ENCODE peak calls at places on chromosomes 13 and 19, in five cellular contexts. One of them, this sample, is unnamed. For H3K4me1, the result is how much of the 10 kb centered on the place peaks cover.

GRCh38 chr13:27619093-27619705 is 1.1 kb downstream of the LNX2 start:
- DNase-seq in transverse colon: no peak
- DNase-seq in lower lobe of right lung: no peak
- DNase-seq in colonic mucosa: peak
- DNase-seq in A549: no peak
- DNase-seq in this sample: no peak

GRCh38 chr19:38877781-38878574 is at the start of gene RINL:
- DNase-seq in A549: no peak
- DNase-seq in transverse colon: peak
- DNase-seq in colonic mucosa: peak
- DNase-seq in lower lobe of right lung: peak
- DNase-seq in this sample: no peak

GRCh38 chr13:41645313-41645712 is 188.0 kb downstream of the RGCC start:
- DNase-seq in colonic mucosa: no peak
- DNase-seq in transverse colon: no peak
- DNase-seq in A549: no peak
- DNase-seq in lower lobe of right lung: peak
- DNase-seq in this sample: peak

GRCh38 chr13:60351326-60351725 is 45.7 kb upstream of the TDRD3 start:
- DNase-seq in transverse colon: no peak
- DNase-seq in A549: no peak
- DNase-seq in colonic mucosa: no peak
- DNase-seq in lower lobe of right lung: no peak
- DNase-seq in this sample: peak

GRCh38 chr13:51557875-51558604 is 26.2 kb upstream of the WDFY2 start:
- DNase-seq in A549: no peak
- DNase-seq in lower lobe of right lung: no peak
- DNase-seq in colonic mucosa: no peak
- DNase-seq in transverse colon: no peak
- DNase-seq in this sample: no peak

GRCh38 chr19:39446365-39447084 is 1.1 kb downstream of the SUPT5H start:
- DNase-seq in colonic mucosa: no peak
- DNase-seq in lower lobe of right lung: no peak
- DNase-seq in A549: no peak
- DNase-seq in transverse colon: no peak
- DNase-seq in this sample: no peak

GRCh38 chr13:75636339-75637095 is 387 bp downstream of the LMO7 start:
- DNase-seq in transverse colon: peak
- DNase-seq in A549: no peak
- DNase-seq in lower lobe of right lung: peak
- DNase-seq in colonic mucosa: peak
- DNase-seq in this sample: no peak

GRCh38 chr19:47005873-47006272 is 13.8 kb upstream of the NPAS1 start:
- DNase-seq in transverse colon: no peak
- DNase-seq in lower lobe of right lung: no peak
- DNase-seq in colonic mucosa: no peak
- DNase-seq in A549: no peak
- DNase-seq in this sample: no peak

GRCh38 chr13:75505966-75506365 is 24.0 kb upstream of the TBC1D4 start:
- DNase-seq in transverse colon: no peak
- DNase-seq in colonic mucosa: no peak
- DNase-seq in lower lobe of right lung: no peak
- DNase-seq in A549: no peak
- DNase-seq in this sample: no peak

GRCh38 chr13:111074826-111075225 is 40.3 kb upstream of the ARHGEF7 start:
- DNase-seq in A549: no peak
- DNase-seq in lower lobe of right lung: no peak
- DNase-seq in colonic mucosa: no peak
- DNase-seq in transverse colon: no peak
- DNase-seq in this sample: no peak

GRCh38 chr13:92991687-92992086 is 234.9 kb upstream of the GPC6 start:
- DNase-seq in lower lobe of right lung: no peak
- DNase-seq in A549: no peak
- DNase-seq in colonic mucosa: no peak
- DNase-seq in transverse colon: no peak
- DNase-seq in this sample: no peak

GRCh38 chr13:35995136-35995535 is 136.0 kb downstream of the DCLK1 start:
- DNase-seq in transverse colon: no peak
- DNase-seq in A549: no peak
- DNase-seq in lower lobe of right lung: no peak
- DNase-seq in colonic mucosa: no peak
- DNase-seq in this sample: no peak

GRCh38 chr13:69107436-69107835 is 1000.2 kb upstream of the ATXN8OS start:
- DNase-seq in lower lobe of right lung: no peak
- DNase-seq in transverse colon: no peak
- DNase-seq in A549: no peak
- DNase-seq in colonic mucosa: no peak
- DNase-seq in this sample: no peak

GRCh38 chr13:30700364-30700763 is 35.0 kb upstream of the ALOX5AP start:
- DNase-seq in colonic mucosa: no peak
- DNase-seq in transverse colon: no peak
- DNase-seq in A549: no peak
- DNase-seq in lower lobe of right lung: no peak
- DNase-seq in this sample: no peak

GRCh38 chr19:32748497-32748896 is 28.9 kb downstream of the TDRD12 start:
- DNase-seq in lower lobe of right lung: no peak
- DNase-seq in colonic mucosa: no peak
- DNase-seq in A549: peak
- DNase-seq in transverse colon: no peak
- DNase-seq in this sample: no peak

DNA sequence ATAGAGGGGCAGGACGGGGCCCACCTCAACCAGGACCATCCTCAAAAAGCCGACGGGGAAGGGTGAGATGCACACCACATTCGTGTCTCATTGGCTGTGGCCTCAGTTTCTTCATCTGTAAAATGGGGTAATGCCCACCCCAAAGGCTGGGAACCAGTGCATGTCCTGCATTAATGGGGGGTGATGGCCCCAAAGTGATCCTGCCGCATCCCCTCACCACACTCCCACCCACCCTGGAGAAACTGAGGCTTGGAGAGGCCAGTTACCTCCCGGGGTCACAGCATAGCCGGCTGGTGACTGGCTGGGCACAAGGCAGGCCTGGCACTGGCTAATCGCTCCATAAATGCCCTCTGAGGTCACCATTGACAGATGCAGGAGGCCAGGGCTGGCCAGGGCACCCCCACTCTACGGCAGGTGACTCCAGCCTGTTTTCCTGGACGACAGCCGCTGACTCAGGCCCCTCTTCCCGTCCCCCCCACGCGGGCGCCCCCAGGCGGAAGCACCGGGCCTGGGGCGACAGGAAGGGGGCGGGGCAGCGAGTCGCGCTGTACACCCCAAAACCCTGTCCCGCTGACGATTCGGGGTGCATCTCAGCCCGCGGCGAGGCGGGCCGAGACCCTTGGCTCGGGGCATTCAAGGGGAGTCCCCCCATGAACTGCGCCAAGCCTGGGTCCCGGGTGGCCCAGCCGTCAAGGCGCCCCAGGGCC is 483 bp upstream of the MIDN start:
- DNase-seq in colonic mucosa: peak
- DNase-seq in A549: no peak
- DNase-seq in lower lobe of right lung: peak
- DNase-seq in transverse colon: peak
- DNase-seq in this sample: no peak
- H3K4me1 ChIP-seq in colonic mucosa: under half
- H3K4me1 ChIP-seq in A549: under half
- H3K4me1 ChIP-seq in lower lobe of right lung: half or more
- H3K4me1 ChIP-seq in transverse colon: half or more
- H3K4me1 ChIP-seq in this sample: half or more

DNA sequence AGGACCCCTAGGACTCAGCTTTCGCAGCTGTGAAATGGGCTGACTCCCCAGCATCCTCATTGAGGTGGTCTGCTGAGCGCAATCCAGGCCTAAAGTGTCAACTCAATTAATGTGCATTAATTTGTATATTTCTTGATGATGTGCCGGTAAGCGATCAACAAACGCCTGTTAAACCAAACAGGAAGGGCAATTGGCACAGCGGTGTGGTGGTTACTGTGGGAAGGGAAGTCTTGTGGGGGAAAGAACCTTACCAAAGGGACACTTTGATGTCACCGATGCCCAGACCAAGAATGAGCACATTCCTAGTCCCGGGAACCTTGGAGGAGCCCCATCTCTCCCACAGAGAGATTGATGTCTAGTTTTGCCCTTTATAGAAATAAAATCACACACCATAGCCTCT is 1.6 kb downstream of the JAK3 start:
- DNase-seq in colonic mucosa: no peak
- DNase-seq in A549: no peak
- DNase-seq in lower lobe of right lung: no peak
- DNase-seq in transverse colon: peak
- DNase-seq in this sample: no peak
- H3K4me1 ChIP-seq in colonic mucosa: under half
- H3K4me1 ChIP-seq in A549: under half
- H3K4me1 ChIP-seq in lower lobe of right lung: under half
- H3K4me1 ChIP-seq in transverse colon: under half
- H3K4me1 ChIP-seq in this sample: under half

GRCh38 chr13:45333973-45334922 is 6.7 kb downstream of the TPT1 start:
- DNase-seq in A549: no peak
- DNase-seq in transverse colon: no peak
- DNase-seq in lower lobe of right lung: no peak
- DNase-seq in colonic mucosa: no peak
- DNase-seq in this sample: no peak

GRCh38 chr13:45333251-45333972 is 7.6 kb downstream of the TPT1 start:
- DNase-seq in transverse colon: no peak
- DNase-seq in A549: no peak
- DNase-seq in colonic mucosa: no peak
- DNase-seq in lower lobe of right lung: no peak
- DNase-seq in this sample: no peak

GRCh38 chr13:45331981-45332830 is 8.8 kb downstream of the TPT1 start:
- DNase-seq in A549: no peak
- DNase-seq in transverse colon: no peak
- DNase-seq in colonic mucosa: no peak
- DNase-seq in lower lobe of right lung: no peak
- DNase-seq in this sample: no peak

GRCh38 chr13:45331123-45331619 is 9.8 kb downstream of the TPT1 start:
- DNase-seq in transverse colon: no peak
- DNase-seq in colonic mucosa: no peak
- DNase-seq in lower lobe of right lung: no peak
- DNase-seq in A549: no peak
- DNase-seq in this sample: no peak

DNA sequence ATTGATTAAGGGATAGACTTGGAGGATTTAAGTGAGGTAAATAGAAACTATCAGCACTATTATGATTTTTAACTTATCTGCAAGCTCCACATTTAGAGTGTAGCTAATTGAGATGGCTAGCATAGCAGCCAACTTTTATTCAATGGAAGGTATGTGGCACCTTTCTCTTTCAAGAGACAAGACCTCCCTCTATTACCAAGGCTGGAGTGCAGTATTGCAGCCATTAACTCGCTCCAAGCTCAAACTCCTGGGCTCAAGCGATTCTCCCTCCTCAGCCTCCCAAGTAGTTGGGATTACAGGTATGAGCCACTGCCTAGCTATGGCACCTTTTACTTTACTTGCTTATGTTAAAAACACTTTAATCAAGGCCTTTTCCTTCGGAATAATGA is 8.2 kb downstream of the TPT1 start:
- DNase-seq in transverse colon: no peak
- DNase-seq in colonic mucosa: no peak
- DNase-seq in A549: no peak
- DNase-seq in lower lobe of right lung: no peak
- DNase-seq in this sample: no peak
- H3K4me1 ChIP-seq in transverse colon: under half
- H3K4me1 ChIP-seq in colonic mucosa: under half
- H3K4me1 ChIP-seq in A549: half or more
- H3K4me1 ChIP-seq in lower lobe of right lung: half or more
- H3K4me1 ChIP-seq in this sample: under half

GRCh38 chr13:73166204-73166603 is 107.4 kb downstream of the KLF5 start:
- DNase-seq in A549: no peak
- DNase-seq in colonic mucosa: no peak
- DNase-seq in transverse colon: no peak
- DNase-seq in lower lobe of right lung: no peak
- DNase-seq in this sample: no peak
- H3K4me1 ChIP-seq in A549: under half
- H3K4me1 ChIP-seq in colonic mucosa: under half
- H3K4me1 ChIP-seq in transverse colon: under half
- H3K4me1 ChIP-seq in lower lobe of right lung: under half
- H3K4me1 ChIP-seq in this sample: under half

GRCh38 chr19:15284091-15284490 is 48.2 kb downstream of the BRD4 start:
- DNase-seq in transverse colon: no peak
- DNase-seq in lower lobe of right lung: no peak
- DNase-seq in A549: no peak
- DNase-seq in colonic mucosa: no peak
- DNase-seq in this sample: no peak

GRCh38 chr19:15284896-15285295 is 47.4 kb downstream of the BRD4 start:
- DNase-seq in colonic mucosa: no peak
- DNase-seq in transverse colon: no peak
- DNase-seq in lower lobe of right lung: no peak
- DNase-seq in A549: no peak
- DNase-seq in this sample: no peak

GRCh38 chr19:15282311-15282705 is 50.0 kb downstream of the BRD4 start:
- DNase-seq in transverse colon: no peak
- DNase-seq in lower lobe of right lung: no peak
- DNase-seq in A549: no peak
- DNase-seq in colonic mucosa: no peak
- DNase-seq in this sample: no peak

GRCh38 chr19:15280915-15281683 is 48.9 kb upstream of the EPHX3 start:
- DNase-seq in transverse colon: peak
- DNase-seq in colonic mucosa: peak
- DNase-seq in A549: no peak
- DNase-seq in lower lobe of right lung: peak
- DNase-seq in this sample: peak

GRCh38 chr19:15283141-15283885 is 49.0 kb downstream of the BRD4 start:
- DNase-seq in lower lobe of right lung: no peak
- DNase-seq in A549: no peak
- DNase-seq in colonic mucosa: no peak
- DNase-seq in transverse colon: no peak
- DNase-seq in this sample: no peak
- H3K4me1 ChIP-seq in lower lobe of right lung: half or more
- H3K4me1 ChIP-seq in A549: half or more
- H3K4me1 ChIP-seq in colonic mucosa: under half
- H3K4me1 ChIP-seq in transverse colon: half or more
- H3K4me1 ChIP-seq in this sample: half or more

DNA sequence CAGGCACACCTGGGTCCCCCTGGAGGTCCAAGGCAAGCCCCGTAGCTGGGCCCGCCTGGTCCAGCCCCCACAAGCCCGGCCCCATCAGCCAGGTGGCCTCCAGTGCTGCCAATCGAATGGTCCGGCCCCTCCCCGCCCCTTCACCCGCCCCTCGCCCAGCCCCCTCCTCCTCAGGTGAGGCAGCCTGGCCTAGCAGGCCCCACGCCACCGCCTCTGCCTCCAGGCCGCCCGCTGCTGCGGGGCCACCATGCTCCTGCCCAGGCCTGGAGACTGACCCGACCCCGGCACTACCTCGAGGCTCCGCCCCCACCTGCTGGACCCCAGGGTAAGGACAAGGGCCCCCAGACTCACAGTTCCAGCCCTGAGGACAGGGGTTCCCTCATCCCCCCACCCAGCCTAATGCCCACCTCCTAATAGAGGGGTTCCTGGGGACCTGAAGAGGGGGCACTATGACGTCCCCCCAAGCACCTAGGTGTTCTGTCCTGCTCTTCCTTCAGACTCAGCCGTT is at the start of gene HPN:
- DNase-seq in colonic mucosa: no peak
- DNase-seq in transverse colon: no peak
- DNase-seq in A549: no peak
- DNase-seq in lower lobe of right lung: peak
- DNase-seq in this sample: no peak
- H3K4me1 ChIP-seq in colonic mucosa: under half
- H3K4me1 ChIP-seq in transverse colon: under half
- H3K4me1 ChIP-seq in A549: under half
- H3K4me1 ChIP-seq in lower lobe of right lung: half or more
- H3K4me1 ChIP-seq in this sample: under half